ENCODE peak calls at places on chromosomes 16 and 17, in ten cellular contexts. N, M, I, G, B, U, K, A, H and C are unnamed samples.

GRCh38 chr16:46857261-46857962 is 26.4 kb upstream of the C16orf87 start:
- DNase-seq in N (peak), M (no peak), K (peak), H (no peak), I (no peak), A (peak), G (peak), B (peak), U (no peak), C (peak)

GRCh38 chr17:45112559-45113423 is 19.5 kb downstream of the PLCD3 start:
- DNase-seq in A (no peak), M (no peak), I (no peak), H (no peak), N (no peak), B (no peak), G (no peak), K (no peak), U (no peak), C (no peak)

GRCh38 chr17:5419959-5420653 is at the start of gene RPAIN:
- DNase-seq in B (peak), N (peak), G (peak), A (peak), K (peak), M (peak), I (peak), H (peak), U (peak), C (peak)

GRCh38 chr16:70694088-70694487 is 8.2 kb upstream of the MTSS2 start:
- DNase-seq in M (no peak), I (no peak), H (no peak), G (peak), N (peak), B (peak), U (peak), K (peak), A (peak), C (no peak)

GRCh38 chr16:31135535-31136286 is at the start of gene PRSS8:
- DNase-seq in G (no peak), H (no peak), B (no peak), K (no peak), A (peak), M (peak), I (no peak), U (no peak), N (no peak), C (peak)

GRCh38 chr16:9328386-9328785 is 236.9 kb downstream of the HAPSTR1 start:
- DNase-seq in H (no peak), N (no peak), A (no peak), M (no peak), K (no peak), G (no peak), B (no peak), I (no peak), U (no peak), C (no peak)

GRCh38 chr16:48125888-48126287 is 29.9 kb downstream of the ABCC12 start:
- DNase-seq in A (no peak), G (no peak), N (peak), K (peak), M (no peak), B (no peak), H (no peak), U (no peak), I (no peak), C (no peak)

GRCh38 chr17:27628376-27628775 is 2.6 kb upstream of the LGALS9 start:
- DNase-seq in G (no peak), H (no peak), U (no peak), K (no peak), N (no peak), A (no peak), I (no peak), M (no peak), B (no peak), C (no peak)

GRCh38 chr17:57988301-57989010 is 402 bp upstream of the VEZF1 start:
- DNase-seq in N (peak), G (no peak), U (peak), A (peak), M (peak), H (no peak), K (peak), I (peak), B (peak), C (peak)

GRCh38 chr17:41618341-41619161 is 5.8 kb downstream of the KRT17 start:
- DNase-seq in G (no peak), A (no peak), H (no peak), M (no peak), U (no peak), N (no peak), K (no peak), B (no peak), I (no peak), C (no peak)

GRCh38 chr17:43734376-43734775 is 24.2 kb downstream of the SOST start:
- DNase-seq in G (peak), H (no peak), I (no peak), A (no peak), B (peak), K (peak), M (no peak), U (no peak), N (peak), C (no peak)

GRCh38 chr16:4694664-4695451 is 1.5 kb downstream of the NUDT16L1 start:
- DNase-seq in G (no peak), I (no peak), M (no peak), K (peak), U (no peak), H (no peak), N (no peak), B (no peak), A (peak), C (no peak)

GRCh38 chr16:64481497-64481896 is 640.4 kb downstream of the CDH11 start:
- DNase-seq in G (no peak), K (no peak), B (peak), N (no peak), M (no peak), I (no peak), U (no peak), H (no peak), A (no peak), C (no peak)

GRCh38 chr17:67520282-67520906 is 143.3 kb downstream of the PITPNC1 start:
- DNase-seq in A (no peak), K (peak), N (no peak), G (peak), B (peak), H (no peak), M (no peak), U (no peak), I (no peak), C (no peak)

GRCh38 chr17:78532311-78532710 is 44.9 kb downstream of the DNAH17 start:
- DNase-seq in U (no peak), M (no peak), G (no peak), H (no peak), K (no peak), I (no peak), B (no peak), N (no peak), A (no peak), C (no peak)

GRCh38 chr17:75060434-75061054 is 13.5 kb downstream of the KCTD2 start:
- DNase-seq in K (no peak), U (no peak), B (no peak), H (no peak), N (no peak), G (no peak), A (no peak), M (no peak), I (no peak), C (no peak)

GRCh38 chr16:28098171-28098958 is 34.9 kb upstream of the GSG1L start:
- DNase-seq in I (no peak), M (peak), N (no peak), G (no peak), U (no peak), K (no peak), H (no peak), A (no peak), B (no peak), C (no peak)

GRCh38 chr16:88455610-88456355 is 2.7 kb downstream of the ZFPM1 start:
- DNase-seq in M (no peak), K (peak), A (no peak), B (peak), N (peak), H (peak), I (peak), G (no peak), U (peak), C (peak)

GRCh38 chr17:29619251-29619650 is 3.5 kb downstream of the CORO6 start:
- DNase-seq in N (peak), G (no peak), I (no peak), M (no peak), K (peak), H (no peak), U (no peak), B (no peak), A (peak), C (no peak)

GRCh38 chr16:10391339-10391738 is 5.5 kb downstream of the ATF7IP2 start:
- DNase-seq in M (no peak), N (no peak), A (no peak), I (no peak), B (no peak), H (no peak), K (no peak), G (no peak), U (no peak), C (no peak)

GRCh38 chr16:73082608-73083007 is 34.7 kb upstream of the ZFHX3 start:
- DNase-seq in A (no peak), G (peak), U (peak), K (peak), M (no peak), B (no peak), I (no peak), H (no peak), N (peak), C (no peak)

GRCh38 chr16:82748026-82748425 is 121.3 kb downstream of the CDH13 start:
- DNase-seq in G (peak), N (no peak), U (no peak), M (no peak), H (no peak), B (no peak), I (no peak), A (no peak), K (peak), C (no peak)

GRCh38 chr17:78812849-78813248 is 27.8 kb downstream of the USP36 start:
- DNase-seq in B (no peak), M (no peak), I (no peak), K (peak), A (no peak), N (no peak), G (no peak), U (no peak), H (no peak), C (no peak)

GRCh38 chr17:60641810-60642220 is 35.8 kb upstream of the BCAS3 start:
- DNase-seq in G (peak), I (peak), K (peak), N (peak), H (no peak), B (peak), A (peak), U (peak), M (peak), C (peak)

GRCh38 chr17:44362964-44363612 is 565 bp downstream of the FAM171A2 start:
- DNase-seq in G (no peak), N (no peak), U (no peak), K (peak), M (no peak), I (peak), A (peak), B (no peak), H (no peak), C (no peak)

GRCh38 chr16:85902366-85903155 is 3.6 kb downstream of the IRF8 start:
- DNase-seq in I (peak), U (no peak), H (peak), B (no peak), N (no peak), A (no peak), K (no peak), M (no peak), G (no peak), C (no peak)

GRCh38 chr17:76911299-76912007 is 43.2 kb downstream of the MGAT5B start:
- DNase-seq in K (peak), B (no peak), U (no peak), A (no peak), N (no peak), I (no peak), G (no peak), M (no peak), H (no peak), C (no peak)